ENCODE peak calls at places on chromosome 10, in six cellular contexts. L is HepG2, Q is bronchial epithelial cell, S is cardiac fibroblast, J is GM23338, K is fibroblast of lung. G is an unnamed sample.

GRCh38 chr10:22611425-22612111 is 102.8 kb downstream of the PIP4K2A start:
- DNase-seq in L (no peak), Q (no peak), S (no peak), J (no peak), K (no peak), G (no peak)

GRCh38 chr10:34638405-34639054 is 176.6 kb downstream of the PARD3 start:
- DNase-seq in L (peak), Q (peak), S (peak), J (peak), K (peak), G (peak)

GRCh38 chr10:55203319-55203718 is 402.3 kb upstream of the PCDH15 start:
- DNase-seq in L (no peak), Q (no peak), S (no peak), J (no peak), K (peak), G (no peak)

GRCh38 chr10:14074062-14074884 is 256.5 kb downstream of the FRMD4A start:
- DNase-seq in L (peak), Q (peak), S (peak), J (peak), K (peak), G (peak)

GRCh38 chr10:5533098-5533731 is 8.5 kb downstream of the CALML3 start:
- DNase-seq in L (no peak), Q (no peak), S (no peak), J (no peak), K (no peak), G (no peak)

GRCh38 chr10:27600915-27601314 is 96.8 kb downstream of the RAB18 start:
- DNase-seq in L (no peak), Q (no peak), S (no peak), J (no peak), K (no peak), G (no peak)

GRCh38 chr10:92756233-92757065 is 66.7 kb downstream of the HHEX start:
- DNase-seq in L (peak), Q (peak), S (no peak), J (no peak), K (no peak), G (no peak)

GRCh38 chr10:115795964-115796363 is 477.0 kb downstream of the GFRA1 start:
- DNase-seq in L (no peak), Q (no peak), S (no peak), J (no peak), K (no peak), G (no peak)

GRCh38 chr10:72108811-72109618 is 20.7 kb upstream of the SPOCK2 start:
- DNase-seq in L (no peak), Q (peak), S (no peak), J (no peak), K (no peak), G (no peak)

GRCh38 chr10:88292185-88292514 is 291.0 kb downstream of the RNLS start:
- DNase-seq in L (no peak), Q (no peak), S (no peak), J (no peak), K (no peak), G (no peak)

GRCh38 chr10:85454386-85454785 is 912.2 kb downstream of the GRID1 start:
- DNase-seq in L (no peak), Q (no peak), S (no peak), J (no peak), K (no peak), G (no peak)

GRCh38 chr10:99814143-99814542 is 31.7 kb downstream of the ABCC2 start:
- DNase-seq in L (no peak), Q (no peak), S (no peak), J (no peak), K (no peak), G (no peak)

GRCh38 chr10:110815354-110816004 is 56.2 kb upstream of the PDCD4 start:
- DNase-seq in L (no peak), Q (no peak), S (no peak), J (no peak), K (no peak), G (no peak)

GRCh38 chr10:107619124-107619523 is 454.6 kb upstream of the SORCS1 start:
- DNase-seq in L (no peak), Q (no peak), S (no peak), J (peak), K (no peak), G (no peak)

GRCh38 chr10:34156781-34157425 is 658.2 kb downstream of the PARD3 start:
- DNase-seq in L (no peak), Q (peak), S (peak), J (no peak), K (peak), G (no peak)

GRCh38 chr10:123150986-123151738 is 3.0 kb upstream of the BUB3 start:
- DNase-seq in L (no peak), Q (no peak), S (no peak), J (peak), K (peak), G (no peak)

GRCh38 chr10:55500931-55501559 is 700.0 kb upstream of the PCDH15 start:
- DNase-seq in L (peak), Q (peak), S (peak), J (peak), K (peak), G (no peak)

GRCh38 chr10:68385740-68386139 is 21.3 kb downstream of the RUFY2 start:
- DNase-seq in L (no peak), Q (no peak), S (no peak), J (no peak), K (no peak), G (no peak)

GRCh38 chr10:14947268-14947667 is 6.6 kb downstream of the DCLRE1C start:
- DNase-seq in L (no peak), Q (no peak), S (no peak), J (no peak), K (no peak), G (no peak)

GRCh38 chr10:28177944-28178637 is 124.8 kb downstream of the MPP7 start:
- DNase-seq in L (no peak), Q (no peak), S (peak), J (no peak), K (peak), G (no peak)

GRCh38 chr10:68096913-68097509 is 12.3 kb upstream of the MYPN start:
- DNase-seq in L (no peak), Q (peak), S (peak), J (peak), K (peak), G (peak)

GRCh38 chr10:13302821-13303555 is 3.1 kb upstream of the PHYH start:
- DNase-seq in L (no peak), Q (no peak), S (no peak), J (no peak), K (no peak), G (no peak)

GRCh38 chr10:72525689-72526088 is 100.2 kb downstream of the MICU1 start:
- DNase-seq in L (peak), Q (no peak), S (no peak), J (no peak), K (no peak), G (no peak)

GRCh38 chr10:108696792-108697477 is 1226.4 kb downstream of the XPNPEP1 start:
- DNase-seq in L (no peak), Q (no peak), S (no peak), J (no peak), K (no peak), G (no peak)

GRCh38 chr10:128560993-128561392 is 434.8 kb upstream of the MKI67 start:
- DNase-seq in L (no peak), Q (no peak), S (no peak), J (no peak), K (no peak), G (no peak)

GRCh38 chr10:127736915-127737562 is at the start of gene FOXI2:
- DNase-seq in L (no peak), Q (no peak), S (no peak), J (peak), K (no peak), G (no peak)

GRCh38 chr10:68137174-68137573 is 27.9 kb downstream of the MYPN start:
- DNase-seq in L (no peak), Q (no peak), S (peak), J (no peak), K (peak), G (peak)

GRCh38 chr10:129942936-129943724 is 20.9 kb downstream of the EBF3 start:
- DNase-seq in L (no peak), Q (no peak), S (peak), J (no peak), K (no peak), G (no peak)

GRCh38 chr10:94251568-94251967 is 111.2 kb downstream of the NOC3L start:
- DNase-seq in L (no peak), Q (no peak), S (no peak), J (no peak), K (no peak), G (no peak)

GRCh38 chr10:60212195-60212594 is 177.5 kb downstream of the ANK3 start:
- DNase-seq in L (no peak), Q (no peak), S (no peak), J (no peak), K (no peak), G (no peak)

GRCh38 chr10:125028291-125028867 is 86.5 kb downstream of the ZRANB1 start:
- DNase-seq in L (no peak), Q (peak), S (peak), J (no peak), K (peak), G (no peak)
- H3K4me3 ChIP-seq in L (no peak), Q (no peak), S (no peak), J (no peak), K (no peak), G (no peak)

GRCh38 chr10:86547291-86547690 is 25.7 kb upstream of the WAPL start:
- DNase-seq in L (no peak), Q (peak), S (no peak), J (no peak), K (no peak), G (no peak)

DNA sequence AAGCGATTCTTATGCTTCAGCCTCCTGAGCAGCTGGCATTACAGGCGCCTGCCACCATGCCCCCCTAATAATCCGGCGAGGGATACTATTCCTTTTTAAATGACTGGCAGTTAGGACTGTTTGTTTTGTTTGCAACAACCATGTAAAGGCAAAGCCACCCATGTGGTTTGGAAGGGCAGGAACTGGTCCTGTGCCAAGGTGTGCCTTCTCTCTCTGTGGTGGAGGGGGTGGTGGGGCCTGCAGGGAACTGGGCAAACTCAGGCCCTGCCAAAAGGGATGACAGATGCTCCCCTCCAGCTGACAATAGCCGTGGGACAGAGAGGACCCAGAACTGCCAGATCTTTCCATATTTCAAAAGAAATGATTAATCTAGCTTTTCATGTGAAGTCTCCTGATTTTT is 23.5 kb upstream of the WAPL start:
- DNase-seq in L (no peak), Q (no peak), S (no peak), J (no peak), K (no peak), G (no peak)
- H3K4me3 ChIP-seq in L (no peak), Q (no peak), S (no peak), J (no peak), K (no peak), G (no peak)

GRCh38 chr10:78868861-78869260 is 199.9 kb upstream of the ZMIZ1 start:
- DNase-seq in L (no peak), Q (peak), S (no peak), J (no peak), K (no peak), G (no peak)
- H3K4me3 ChIP-seq in L (no peak), Q (no peak), S (no peak), J (no peak), K (no peak), G (no peak)

GRCh38 chr10:101134299-101135127 is 3.4 kb downstream of the TLX1 start:
- DNase-seq in L (no peak), Q (no peak), S (peak), J (no peak), K (no peak), G (no peak)
- H3K4me3 ChIP-seq in L (no peak), Q (no peak), S (no peak), J (no peak), K (no peak), G (no peak)

GRCh38 chr10:103762924-103763323 is 92.5 kb downstream of the SH3PXD2A start:
- DNase-seq in L (no peak), Q (no peak), S (no peak), J (no peak), K (no peak), G (no peak)

GRCh38 chr10:103765168-103765567 is 90.2 kb downstream of the SH3PXD2A start:
- DNase-seq in L (peak), Q (peak), S (peak), J (no peak), K (peak), G (no peak)

GRCh38 chr10:103764296-103765088 is 90.9 kb downstream of the SH3PXD2A start:
- DNase-seq in L (no peak), Q (no peak), S (no peak), J (no peak), K (no peak), G (no peak)

GRCh38 chr10:103762166-103762565 is 93.2 kb downstream of the SH3PXD2A start:
- DNase-seq in L (no peak), Q (no peak), S (no peak), J (no peak), K (no peak), G (no peak)

DNA sequence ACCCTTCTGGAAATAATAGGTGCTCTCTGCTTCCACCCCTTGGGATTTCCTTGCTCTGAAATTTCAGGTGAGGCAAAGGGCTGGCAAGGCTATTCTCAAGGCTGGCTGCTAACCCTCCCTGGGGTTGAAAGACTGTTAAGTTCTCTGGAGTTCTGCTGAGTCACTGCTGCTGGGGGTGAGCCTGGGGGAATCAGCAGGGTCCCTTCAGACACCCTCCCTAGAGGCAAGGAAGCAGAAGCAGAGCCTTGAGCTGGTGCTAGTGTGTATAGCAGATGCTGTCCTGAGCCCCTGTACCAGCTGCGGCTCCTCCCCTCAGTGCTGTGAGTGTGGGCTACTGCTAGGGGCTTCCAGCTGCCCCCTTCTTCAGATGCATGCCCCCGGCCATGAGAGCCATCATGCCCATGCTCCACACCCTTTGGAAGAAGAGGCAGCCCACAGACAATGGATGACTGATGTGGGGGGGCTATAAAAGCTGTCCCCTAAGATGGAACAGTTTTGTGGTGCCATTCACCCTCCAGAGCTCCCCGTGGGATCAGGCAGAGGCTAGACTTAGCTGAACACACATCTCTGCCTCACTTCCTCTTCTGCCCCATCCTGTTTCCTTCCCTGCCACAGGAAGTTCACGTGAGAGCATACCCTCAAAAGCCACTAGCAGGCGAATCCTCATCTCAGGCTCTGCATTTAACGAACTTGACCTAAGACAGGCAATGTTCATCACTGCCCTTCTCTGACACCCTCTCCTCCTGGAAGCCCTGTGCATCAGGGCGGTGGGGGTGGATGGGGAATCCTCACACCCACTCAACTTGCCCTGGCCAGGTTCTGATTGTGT is 91.8 kb downstream of the SH3PXD2A start:
- DNase-seq in L (no peak), Q (no peak), S (no peak), J (no peak), K (no peak), G (no peak)
- H3K4me3 ChIP-seq in L (no peak), Q (no peak), S (no peak), J (no peak), K (no peak), G (no peak)

DNA sequence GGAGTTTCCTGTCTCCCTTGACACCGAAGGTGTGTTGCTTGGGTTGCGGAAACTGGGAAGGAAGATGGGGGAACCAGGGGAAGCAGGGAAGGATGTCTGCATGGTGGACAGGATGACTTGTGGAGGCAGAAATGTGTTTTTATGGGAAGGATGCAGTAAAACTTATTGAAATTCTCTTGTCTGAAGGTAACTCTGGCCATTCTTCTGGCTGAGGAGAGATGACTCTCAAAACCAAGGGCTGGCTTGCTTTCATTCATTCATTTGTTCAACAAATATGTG is 1.5 kb downstream of the UBTD1 start:
- DNase-seq in L (no peak), Q (no peak), S (no peak), J (no peak), K (no peak), G (no peak)
- H3K4me3 ChIP-seq in L (peak), Q (peak), S (peak), J (peak), K (peak), G (peak)